ENCODE peak calls at places on chromosome 22, in seven cellular contexts. One of them, this sample, is unnamed. For H3K9me3, the result is how much of the 10 kb centered on the place peaks cover.

GRCh38 chr22:42022162-42022847 is 23.7 kb downstream of the WBP2NL start:
- DNase-seq in uterus: no peak
- DNase-seq in tibial nerve: no peak
- DNase-seq in suprapubic skin: no peak
- DNase-seq in ovary: no peak
- DNase-seq in sigmoid colon: no peak
- DNase-seq in right lobe of liver: no peak
- DNase-seq in this sample: no peak

GRCh38 chr22:32660292-32660691 is 141.2 kb upstream of the TIMP3 start:
- DNase-seq in uterus: peak
- DNase-seq in tibial nerve: peak
- DNase-seq in ovary: peak
- DNase-seq in sigmoid colon: peak
- DNase-seq in suprapubic skin: no peak
- DNase-seq in right lobe of liver: peak
- DNase-seq in this sample: peak

GRCh38 chr22:27107824-27108223 is 450.4 kb downstream of the MIAT start:
- DNase-seq in right lobe of liver: no peak
- DNase-seq in tibial nerve: peak
- DNase-seq in ovary: peak
- DNase-seq in sigmoid colon: peak
- DNase-seq in suprapubic skin: no peak
- DNase-seq in uterus: peak
- DNase-seq in this sample: peak

GRCh38 chr22:43467171-43467570 is 55.4 kb downstream of the MPPED1 start:
- DNase-seq in suprapubic skin: no peak
- DNase-seq in ovary: peak
- DNase-seq in tibial nerve: no peak
- DNase-seq in uterus: no peak
- DNase-seq in sigmoid colon: no peak
- DNase-seq in right lobe of liver: no peak
- DNase-seq in this sample: no peak

GRCh38 chr22:20016734-20017621 is at the start of gene ARVCF:
- DNase-seq in uterus: peak
- DNase-seq in tibial nerve: peak
- DNase-seq in suprapubic skin: peak
- DNase-seq in sigmoid colon: peak
- DNase-seq in right lobe of liver: peak
- DNase-seq in ovary: peak
- DNase-seq in this sample: peak

GRCh38 chr22:27720860-27721259 is 80.7 kb downstream of the MN1 start:
- DNase-seq in ovary: no peak
- DNase-seq in tibial nerve: no peak
- DNase-seq in uterus: no peak
- DNase-seq in sigmoid colon: no peak
- DNase-seq in suprapubic skin: no peak
- DNase-seq in right lobe of liver: no peak
- DNase-seq in this sample: no peak

GRCh38 chr22:22235564-22235963 is 9.0 kb upstream of the VPREB1 start:
- DNase-seq in suprapubic skin: no peak
- DNase-seq in uterus: no peak
- DNase-seq in ovary: no peak
- DNase-seq in sigmoid colon: no peak
- DNase-seq in right lobe of liver: no peak
- DNase-seq in tibial nerve: no peak
- DNase-seq in this sample: no peak

GRCh38 chr22:38083931-38084631 is at the start of gene SLC16A8:
- DNase-seq in uterus: no peak
- DNase-seq in suprapubic skin: no peak
- DNase-seq in tibial nerve: no peak
- DNase-seq in sigmoid colon: no peak
- DNase-seq in ovary: peak
- DNase-seq in right lobe of liver: peak
- DNase-seq in this sample: no peak

GRCh38 chr22:21028277-21029251 is 3.8 kb downstream of the SLC7A4 start:
- DNase-seq in right lobe of liver: no peak
- DNase-seq in sigmoid colon: no peak
- DNase-seq in tibial nerve: no peak
- DNase-seq in uterus: no peak
- DNase-seq in ovary: no peak
- DNase-seq in suprapubic skin: no peak
- DNase-seq in this sample: no peak

GRCh38 chr22:38239101-38239761 is 33.6 kb downstream of the TMEM184B start:
- DNase-seq in suprapubic skin: no peak
- DNase-seq in sigmoid colon: no peak
- DNase-seq in uterus: no peak
- DNase-seq in right lobe of liver: no peak
- DNase-seq in tibial nerve: no peak
- DNase-seq in ovary: no peak
- DNase-seq in this sample: no peak

GRCh38 chr22:39475337-39475736 is 18.5 kb downstream of the MGAT3 start:
- DNase-seq in right lobe of liver: no peak
- DNase-seq in suprapubic skin: peak
- DNase-seq in tibial nerve: no peak
- DNase-seq in uterus: no peak
- DNase-seq in sigmoid colon: no peak
- DNase-seq in ovary: no peak
- DNase-seq in this sample: no peak

GRCh38 chr22:40394607-40395006 is 24.2 kb downstream of the SGSM3 start:
- DNase-seq in sigmoid colon: no peak
- DNase-seq in suprapubic skin: no peak
- DNase-seq in right lobe of liver: no peak
- DNase-seq in ovary: no peak
- DNase-seq in uterus: no peak
- DNase-seq in tibial nerve: no peak
- DNase-seq in this sample: no peak

GRCh38 chr22:20781272-20781990 is 7.5 kb downstream of the SERPIND1 start:
- DNase-seq in ovary: no peak
- DNase-seq in sigmoid colon: no peak
- DNase-seq in uterus: no peak
- DNase-seq in right lobe of liver: no peak
- DNase-seq in suprapubic skin: no peak
- DNase-seq in tibial nerve: no peak
- DNase-seq in this sample: no peak

GRCh38 chr22:27226666-27227065 is 569.3 kb downstream of the MIAT start:
- DNase-seq in suprapubic skin: no peak
- DNase-seq in tibial nerve: no peak
- DNase-seq in sigmoid colon: no peak
- DNase-seq in uterus: no peak
- DNase-seq in right lobe of liver: no peak
- DNase-seq in ovary: no peak
- DNase-seq in this sample: no peak

GRCh38 chr22:41380993-41381328 is 781 bp upstream of the TEF start:
- DNase-seq in uterus: no peak
- DNase-seq in suprapubic skin: peak
- DNase-seq in tibial nerve: no peak
- DNase-seq in sigmoid colon: peak
- DNase-seq in ovary: no peak
- DNase-seq in right lobe of liver: no peak
- DNase-seq in this sample: no peak

GRCh38 chr22:19909350-19910179 is 32.0 kb upstream of the COMT start:
- DNase-seq in suprapubic skin: peak
- DNase-seq in sigmoid colon: peak
- DNase-seq in tibial nerve: peak
- DNase-seq in ovary: peak
- DNase-seq in right lobe of liver: peak
- DNase-seq in uterus: peak
- DNase-seq in this sample: peak

GRCh38 chr22:21455334-21456089 is 11.7 kb upstream of the TMEM191C start:
- DNase-seq in right lobe of liver: no peak
- DNase-seq in tibial nerve: peak
- DNase-seq in ovary: no peak
- DNase-seq in sigmoid colon: peak
- DNase-seq in uterus: no peak
- DNase-seq in suprapubic skin: peak
- DNase-seq in this sample: no peak

GRCh38 chr22:30605449-30606110 is 1.4 kb upstream of the TCN2 start:
- DNase-seq in suprapubic skin: no peak
- DNase-seq in sigmoid colon: no peak
- DNase-seq in uterus: peak
- DNase-seq in right lobe of liver: no peak
- DNase-seq in tibial nerve: no peak
- DNase-seq in ovary: no peak
- DNase-seq in this sample: no peak

GRCh38 chr22:49212002-49212401 is 615.7 kb downstream of the BRD1 start:
- DNase-seq in tibial nerve: no peak
- DNase-seq in suprapubic skin: peak
- DNase-seq in sigmoid colon: peak
- DNase-seq in uterus: peak
- DNase-seq in right lobe of liver: peak
- DNase-seq in ovary: no peak
- DNase-seq in this sample: no peak

GRCh38 chr22:49209452-49210195 is 618.0 kb downstream of the BRD1 start:
- DNase-seq in ovary: no peak
- DNase-seq in sigmoid colon: peak
- DNase-seq in right lobe of liver: peak
- DNase-seq in tibial nerve: no peak
- DNase-seq in suprapubic skin: peak
- DNase-seq in uterus: peak
- DNase-seq in this sample: peak

GRCh38 chr22:49212466-49212865 is 615.2 kb downstream of the BRD1 start:
- DNase-seq in sigmoid colon: peak
- DNase-seq in tibial nerve: no peak
- DNase-seq in ovary: no peak
- DNase-seq in uterus: peak
- DNase-seq in right lobe of liver: peak
- DNase-seq in suprapubic skin: peak
- DNase-seq in this sample: peak

GRCh38 chr22:49210606-49211005 is 617.1 kb downstream of the BRD1 start:
- DNase-seq in tibial nerve: no peak
- DNase-seq in right lobe of liver: peak
- DNase-seq in ovary: no peak
- DNase-seq in uterus: no peak
- DNase-seq in suprapubic skin: peak
- DNase-seq in sigmoid colon: peak
- DNase-seq in this sample: peak

DNA sequence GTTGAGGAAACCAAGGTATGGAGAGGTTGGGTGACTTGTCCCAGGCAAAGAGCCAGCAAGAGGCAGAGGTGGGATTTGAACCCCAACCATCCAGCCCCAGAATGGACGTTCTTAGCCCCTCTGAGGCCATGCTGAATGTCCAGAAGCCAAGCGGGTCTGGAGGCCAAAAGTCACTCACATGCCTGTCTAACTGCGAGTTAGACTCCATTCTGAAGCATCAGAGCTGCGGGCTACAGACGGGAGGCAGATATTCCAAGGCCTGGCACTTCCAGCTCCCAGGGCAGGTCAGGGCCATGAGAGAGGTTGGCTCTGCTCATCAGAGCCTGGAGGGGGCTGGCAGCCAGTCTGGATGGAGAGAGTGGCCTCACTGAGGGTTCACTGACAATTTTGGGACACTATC is 616.5 kb downstream of the BRD1 start:
- DNase-seq in uterus: peak
- DNase-seq in ovary: no peak
- DNase-seq in suprapubic skin: peak
- DNase-seq in right lobe of liver: peak
- DNase-seq in tibial nerve: no peak
- DNase-seq in sigmoid colon: peak
- DNase-seq in this sample: peak
- H3K27ac ChIP-seq in uterus: no peak
- H3K27ac ChIP-seq in ovary: no peak
- H3K27ac ChIP-seq in suprapubic skin: no peak
- H3K27ac ChIP-seq in right lobe of liver: no peak
- H3K27ac ChIP-seq in tibial nerve: no peak
- H3K27ac ChIP-seq in sigmoid colon: no peak
- H3K27ac ChIP-seq in this sample: no peak

DNA sequence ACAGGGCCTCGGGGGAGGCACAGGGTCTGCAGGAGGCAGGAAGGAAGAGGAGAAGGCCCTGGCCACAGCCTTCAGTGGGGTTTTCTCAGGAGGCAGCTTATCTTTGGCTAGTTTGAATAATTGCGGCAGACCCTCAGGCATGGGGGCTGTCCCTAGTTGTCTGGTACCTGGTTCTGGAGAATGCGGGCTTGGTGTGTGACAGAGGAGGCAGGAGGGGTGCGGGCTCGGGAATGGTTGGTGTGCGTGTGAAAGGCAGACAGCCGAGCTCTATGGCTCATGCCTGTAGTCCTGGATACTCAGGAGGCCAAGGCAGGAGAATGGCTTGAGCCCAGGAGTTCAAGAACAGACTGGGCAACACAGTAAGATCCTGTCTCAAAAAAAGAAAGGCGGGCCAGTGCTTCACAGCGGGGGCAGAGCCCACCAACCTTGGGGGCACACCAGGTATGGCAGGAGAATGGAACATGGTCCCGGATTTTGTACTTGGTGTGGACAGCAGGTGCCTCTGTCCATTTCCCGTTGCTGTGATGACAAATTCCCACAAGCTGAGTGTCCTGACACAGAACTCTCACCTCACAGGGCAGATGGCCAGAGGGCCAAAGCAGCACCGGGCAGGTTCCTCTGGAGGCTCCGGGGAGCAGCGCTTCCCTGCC is 640.6 kb downstream of the TBC1D22A start:
- DNase-seq in tibial nerve: no peak
- DNase-seq in sigmoid colon: no peak
- DNase-seq in right lobe of liver: no peak
- DNase-seq in ovary: no peak
- DNase-seq in uterus: no peak
- DNase-seq in suprapubic skin: peak
- DNase-seq in this sample: no peak
- H3K9me3 ChIP-seq in tibial nerve: under half
- H3K9me3 ChIP-seq in sigmoid colon: under half
- H3K9me3 ChIP-seq in right lobe of liver: under half
- H3K9me3 ChIP-seq in ovary: under half
- H3K9me3 ChIP-seq in uterus: under half
- H3K9me3 ChIP-seq in suprapubic skin: under half
- H3K9me3 ChIP-seq in this sample: under half

GRCh38 chr22:17158568-17159503 is at the start of gene HDHD5:
- DNase-seq in uterus: peak
- DNase-seq in right lobe of liver: peak
- DNase-seq in ovary: peak
- DNase-seq in tibial nerve: peak
- DNase-seq in sigmoid colon: peak
- DNase-seq in suprapubic skin: peak
- DNase-seq in this sample: peak
- TF ChIP-seq POLR2A in uterus: peak
- TF ChIP-seq POLR2A in right lobe of liver: peak
- TF ChIP-seq POLR2A in ovary: no peak
- TF ChIP-seq POLR2A in tibial nerve: peak
- TF ChIP-seq POLR2A in sigmoid colon: peak
- TF ChIP-seq POLR2A in suprapubic skin: no peak
- TF ChIP-seq POLR2A in this sample: no peak

DNA sequence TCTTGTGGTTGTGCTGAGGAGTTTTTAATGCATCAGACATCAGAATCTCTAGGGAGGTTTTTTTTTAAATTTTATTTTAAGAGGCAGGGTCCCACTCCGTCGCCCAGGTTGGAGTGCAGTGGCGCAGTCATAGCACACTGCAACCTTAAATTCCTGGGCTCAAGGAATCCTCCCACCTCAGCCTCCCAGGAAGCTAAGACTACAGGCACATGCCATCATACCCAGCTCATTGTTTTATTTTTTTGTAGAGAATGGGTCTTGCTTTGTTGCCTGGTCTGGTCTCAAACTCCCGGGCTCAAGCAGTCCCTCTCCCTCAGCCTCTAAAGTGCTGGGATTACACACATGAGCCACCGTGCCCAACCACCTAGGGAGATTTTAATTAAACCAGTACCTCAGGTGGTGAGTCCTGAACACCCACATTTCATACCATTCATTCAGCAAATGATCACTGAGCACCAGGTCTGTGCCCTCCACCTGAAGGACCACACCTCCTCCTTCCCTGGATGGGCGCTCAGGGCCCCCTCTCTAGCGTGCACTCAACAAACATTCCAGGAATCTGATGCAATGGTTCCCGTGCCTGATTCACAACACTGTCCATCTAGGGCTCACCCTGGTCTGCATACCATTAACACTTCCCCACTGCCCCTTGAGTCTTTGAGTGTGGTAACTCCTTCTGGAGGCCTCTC is 9.5 kb upstream of the MYH9 start:
- DNase-seq in right lobe of liver: no peak
- DNase-seq in sigmoid colon: no peak
- DNase-seq in suprapubic skin: no peak
- DNase-seq in ovary: no peak
- DNase-seq in uterus: no peak
- DNase-seq in tibial nerve: no peak
- DNase-seq in this sample: no peak
- H3K27ac ChIP-seq in right lobe of liver: no peak
- H3K27ac ChIP-seq in sigmoid colon: no peak
- H3K27ac ChIP-seq in suprapubic skin: no peak
- H3K27ac ChIP-seq in ovary: no peak
- H3K27ac ChIP-seq in uterus: no peak
- H3K27ac ChIP-seq in tibial nerve: no peak
- H3K27ac ChIP-seq in this sample: no peak